ENCODE peak calls at places on chromosomes 2 and 18, in four cellular contexts. Z is right lobe of liver; G is CD8-positive, alpha-beta T cell; F is adrenal gland. D is an unnamed sample. For H3K27me3 and H3K4me1, the result is how much of the 10 kb centered on the place peaks cover.

GRCh38 chr2:105399207-105399861 is 483 bp upstream of the FHL2 start:
- DNase-seq in Z (no peak), G (no peak), F (no peak), D (no peak)

GRCh38 chr18:76979906-76980305 is 152.7 kb downstream of the MBP start:
- DNase-seq in Z (no peak), G (no peak), F (no peak), D (no peak)

GRCh38 chr2:135248611-135249010 is 196.5 kb downstream of the RAB3GAP1 start:
- DNase-seq in Z (no peak), G (no peak), F (no peak), D (no peak)

GRCh38 chr18:21242141-21243040 is at the start of gene GREB1L:
- DNase-seq in Z (peak), G (no peak), F (no peak), D (peak)

GRCh38 chr2:46298522-46299351 is 1.5 kb downstream of the EPAS1 start:
- DNase-seq in Z (peak), G (peak), F (peak), D (peak)

GRCh38 chr18:5295231-5295920 is at the start of gene ZBTB14:
- DNase-seq in Z (peak), G (peak), F (peak), D (peak)

GRCh38 chr2:53559302-53559967 is 208.2 kb upstream of the CHAC2 start:
- DNase-seq in Z (no peak), G (no peak), F (no peak), D (no peak)

GRCh38 chr18:57812126-57812477 is 9.0 kb upstream of the ATP8B1 start:
- DNase-seq in Z (no peak), G (no peak), F (no peak), D (no peak)

GRCh38 chr2:150134223-150134858 is 353.1 kb downstream of the RND3 start:
- DNase-seq in Z (no peak), G (no peak), F (no peak), D (no peak)

GRCh38 chr2:56582570-56582969 is 398.8 kb downstream of the CCDC85A start:
- DNase-seq in Z (no peak), G (no peak), F (no peak), D (no peak)

GRCh38 chr2:225400060-225400511 is 576 bp downstream of the NYAP2 start:
- DNase-seq in Z (no peak), G (no peak), F (peak), D (no peak)

GRCh38 chr2:179264238-179265081 is at the start of gene SESTD1:
- DNase-seq in Z (peak), G (peak), F (peak), D (peak)

GRCh38 chr18:7141287-7141686 is 23.7 kb upstream of the LAMA1 start:
- DNase-seq in Z (no peak), G (no peak), F (no peak), D (no peak)

GRCh38 chr2:120575966-120576365 is 159.7 kb upstream of the GLI2 start:
- DNase-seq in Z (no peak), G (no peak), F (no peak), D (no peak)
- H3K27me3 ChIP-seq in Z (under half), G (under half), F (under half), D (under half)

GRCh38 chr2:26001743-26002341 is 19.5 kb upstream of the KIF3C start:
- DNase-seq in Z (peak), G (no peak), F (peak), D (peak)
- H3K4me1 ChIP-seq in Z (under half), G (under half), F (under half), D (under half)

GRCh38 chr2:102599486-102599885 is 19.9 kb upstream of the SLC9A2 start:
- DNase-seq in Z (no peak), G (no peak), F (no peak), D (no peak)
- H3K27ac ChIP-seq in Z (no peak), G (no peak), F (no peak), D (no peak)

GRCh38 chr2:235048549-235048948 is 96.7 kb downstream of the SH3BP4 start:
- DNase-seq in Z (no peak), G (no peak), F (no peak), D (no peak)
- H3K27me3 ChIP-seq in Z (under half), G (under half), F (under half), D (under half)

GRCh38 chr2:200587007-200587616 is 1.3 kb downstream of the AOX1 start:
- DNase-seq in Z (no peak), G (no peak), F (no peak), D (no peak)
- H3K4me1 ChIP-seq in Z (under half), G (under half), F (under half), D (under half)

GRCh38 chr18:23864620-23865019 is 149.9 kb upstream of the TTC39C start:
- DNase-seq in Z (no peak), G (peak), F (no peak), D (no peak)

GRCh38 chr18:23857756-23858155 is 156.8 kb upstream of the TTC39C start:
- DNase-seq in Z (peak), G (no peak), F (no peak), D (no peak)

GRCh38 chr18:23859466-23860352 is 154.8 kb upstream of the TTC39C start:
- DNase-seq in Z (peak), G (no peak), F (no peak), D (no peak)

GRCh38 chr18:23861326-23861725 is 153.2 kb upstream of the TTC39C start:
- DNase-seq in Z (no peak), G (no peak), F (no peak), D (no peak)

GRCh38 chr18:23862071-23862470 is 152.5 kb upstream of the TTC39C start:
- DNase-seq in Z (no peak), G (no peak), F (no peak), D (no peak)
- H3K27ac ChIP-seq in Z (no peak), G (no peak), F (no peak), D (no peak)

D was measured in aorta.